ENCODE peak calls at places on chromosome X, in six cellular contexts. K is body of pancreas, C is AG10803, E is GM06990, N is choroid plexus epithelial cell, M is GM12865. G is an unnamed sample.

GRCh38 chrX:10360121-10360520 is 203.3 kb downstream of the CLCN4 start:
- DNase-seq in N (no peak), E (no peak), C (peak), M (no peak), K (no peak), G (no peak)

GRCh38 chrX:128759177-128759576 is 707.0 kb upstream of the ACTRT1 start:
- DNase-seq in K (no peak), E (no peak), M (no peak), N (no peak), C (no peak), G (no peak)

GRCh38 chrX:117843749-117844148 is 272.9 kb downstream of the KLHL13 start:
- DNase-seq in C (no peak), N (no peak), K (no peak), M (no peak), E (no peak), G (no peak)

GRCh38 chrX:118261136-118261535 is 84.8 kb upstream of the WDR44 start:
- DNase-seq in N (no peak), C (no peak), E (no peak), M (no peak), K (no peak), G (no peak)

GRCh38 chrX:15549189-15550012 is 48.8 kb downstream of the BMX start:
- DNase-seq in N (no peak), C (no peak), E (no peak), K (no peak), M (no peak), G (no peak)

GRCh38 chrX:8067754-8068469 is 103.2 kb downstream of the VCX2 start:
- DNase-seq in C (no peak), N (no peak), K (no peak), E (no peak), M (no peak), G (no peak)

GRCh38 chrX:70476934-70477733 is 32.5 kb downstream of the DLG3 start:
- DNase-seq in M (no peak), C (peak), K (peak), E (no peak), N (peak), G (no peak)

GRCh38 chrX:135516376-135516775 is 4.1 kb upstream of the INTS6L start:
- DNase-seq in C (no peak), M (no peak), E (no peak), N (no peak), K (no peak), G (peak)

GRCh38 chrX:105013719-105014118 is 206.8 kb downstream of the TEX13A start:
- DNase-seq in K (no peak), C (no peak), N (no peak), M (no peak), E (no peak), G (no peak)

DNA sequence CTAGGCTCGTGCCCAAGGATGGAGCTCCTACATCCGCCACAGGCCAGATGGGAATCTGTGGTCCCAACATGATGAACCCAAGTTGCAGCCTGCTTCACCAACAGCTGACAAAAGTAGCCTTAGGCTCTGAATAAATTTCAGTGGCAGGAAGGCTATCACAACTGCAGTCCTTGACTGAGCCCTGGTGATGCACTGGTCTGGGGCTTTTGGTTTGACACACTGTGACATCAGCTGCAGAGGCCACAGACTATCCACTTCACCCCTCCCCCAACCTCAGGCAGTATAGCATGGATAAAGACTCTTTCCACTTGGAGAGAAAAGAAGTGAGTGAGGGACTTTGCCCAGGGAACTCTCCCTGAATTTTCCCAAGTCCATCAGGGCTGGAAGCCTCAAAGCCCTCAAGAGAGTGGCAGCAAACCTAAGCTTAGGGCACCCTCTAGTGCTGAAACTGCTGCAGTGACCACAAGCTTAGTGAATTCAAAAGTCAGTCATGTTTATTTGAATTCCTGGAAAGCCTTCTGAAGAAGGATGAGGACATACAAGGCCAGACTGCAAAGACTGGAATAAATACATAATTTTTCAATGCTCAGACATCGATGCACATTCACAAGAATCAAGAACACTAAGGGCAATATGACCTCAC is 135.0 kb upstream of the TENT5D start:
- DNase-seq in M (peak), E (no peak), N (no peak), K (peak), C (peak), G (no peak)
- TF ChIP-seq CTCF in M (peak), E (peak), N (no peak), K (no peak), C (peak), G (peak)

GRCh38 chrX:103488332-103488731 is 31.0 kb downstream of the RAB40A start:
- DNase-seq in K (no peak), N (no peak), C (no peak), E (no peak), M (no peak), G (no peak)
- TF ChIP-seq CTCF in K (no peak), N (peak), C (peak), E (peak), M (no peak), G (no peak)

DNA sequence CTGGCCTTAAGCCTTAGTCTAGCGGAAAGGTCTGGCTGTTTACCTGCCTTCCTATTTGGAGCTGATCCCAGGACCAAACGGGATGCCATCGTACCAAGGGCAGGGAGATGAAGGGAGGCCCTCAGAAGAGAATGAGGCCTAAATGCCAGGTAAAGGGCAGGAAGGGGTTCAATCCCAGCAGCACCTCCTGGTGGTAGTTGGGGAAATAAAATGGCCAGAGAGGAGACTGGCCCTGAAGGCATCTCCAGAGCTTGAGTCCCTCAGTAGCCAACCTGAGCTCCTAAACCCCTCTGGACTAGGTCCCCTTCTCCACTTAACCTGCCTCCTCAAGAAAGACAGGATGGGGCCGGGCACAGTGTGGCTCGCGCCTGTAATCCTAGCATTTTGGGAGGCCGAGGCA is 53.7 kb downstream of the KDM5C start:
- DNase-seq in N (no peak), M (no peak), K (no peak), C (no peak), E (no peak), G (no peak)
- TF ChIP-seq CTCF in N (no peak), M (no peak), K (no peak), C (no peak), E (peak), G (no peak)

GRCh38 chrX:103741879-103742278 is 31.2 kb downstream of the TMEM31 start:
- DNase-seq in K (no peak), C (peak), M (no peak), E (no peak), N (no peak), G (no peak)

GRCh38 chrX:103742339-103742738 is 31.6 kb downstream of the TMEM31 start:
- DNase-seq in M (no peak), N (no peak), C (no peak), E (no peak), K (no peak), G (no peak)

DNA sequence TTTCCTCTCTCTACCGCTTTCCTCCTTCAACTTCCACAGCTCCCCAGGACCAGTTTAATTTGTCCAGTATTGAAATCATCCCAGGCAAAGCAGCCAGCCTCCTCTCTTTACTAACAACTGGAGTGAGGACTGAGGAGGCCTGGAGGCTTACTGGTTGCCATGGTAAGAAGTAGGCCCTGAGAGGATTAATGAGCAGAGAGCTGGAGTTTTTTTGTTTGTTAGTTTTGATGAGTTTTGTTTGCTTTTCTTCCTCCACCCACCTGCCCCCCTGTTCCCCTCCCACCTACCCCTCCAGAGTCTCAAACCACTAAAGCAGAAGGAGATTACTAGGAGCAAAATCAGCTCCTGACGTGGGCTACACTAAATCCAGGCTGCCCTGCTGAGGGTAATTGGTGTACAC is 29.4 kb upstream of the PLP1 start:
- DNase-seq in E (no peak), K (no peak), N (no peak), C (no peak), M (no peak), G (no peak)
- TF ChIP-seq CTCF in E (no peak), K (no peak), N (no peak), C (no peak), M (no peak), G (no peak)

GRCh38 chrX:114800719-114801118 is 216.7 kb downstream of the IL13RA2 start:
- DNase-seq in C (peak), E (no peak), K (no peak), N (peak), M (no peak), G (no peak)

GRCh38 chrX:114798902-114799301 is 215.0 kb downstream of the HTR2C start:
- DNase-seq in N (peak), K (no peak), M (no peak), C (peak), E (no peak), G (no peak)

GRCh38 chrX:114797494-114797893 is 213.6 kb downstream of the HTR2C start:
- DNase-seq in E (no peak), K (no peak), M (no peak), C (peak), N (no peak), G (no peak)
- TF ChIP-seq CTCF in E (no peak), K (no peak), M (no peak), C (no peak), N (no peak), G (no peak)

DNA sequence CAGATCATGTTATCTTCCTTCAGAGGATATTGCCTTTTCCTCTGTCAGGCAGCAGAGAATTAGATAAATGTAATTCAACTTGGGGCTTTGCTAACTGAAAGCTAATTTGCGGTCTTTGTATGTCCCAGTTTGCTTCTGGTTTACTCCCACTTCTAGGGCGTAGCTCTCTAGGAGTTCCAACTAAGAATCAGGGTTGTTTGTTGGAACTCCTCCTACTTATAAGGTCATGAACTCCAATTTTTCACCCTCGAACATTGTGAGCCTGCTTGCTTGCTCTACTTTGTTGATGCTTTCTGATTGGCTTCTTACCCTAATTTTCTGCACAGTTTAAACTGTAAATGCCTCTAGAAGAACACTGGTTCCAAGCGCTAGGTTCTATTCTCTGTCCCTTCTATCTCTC is 66.1 kb downstream of the FMR1NB start:
- DNase-seq in K (no peak), N (no peak), M (no peak), C (no peak), E (no peak), G (no peak)
- TF ChIP-seq CTCF in K (no peak), N (no peak), M (no peak), C (no peak), E (no peak), G (no peak)

DNA sequence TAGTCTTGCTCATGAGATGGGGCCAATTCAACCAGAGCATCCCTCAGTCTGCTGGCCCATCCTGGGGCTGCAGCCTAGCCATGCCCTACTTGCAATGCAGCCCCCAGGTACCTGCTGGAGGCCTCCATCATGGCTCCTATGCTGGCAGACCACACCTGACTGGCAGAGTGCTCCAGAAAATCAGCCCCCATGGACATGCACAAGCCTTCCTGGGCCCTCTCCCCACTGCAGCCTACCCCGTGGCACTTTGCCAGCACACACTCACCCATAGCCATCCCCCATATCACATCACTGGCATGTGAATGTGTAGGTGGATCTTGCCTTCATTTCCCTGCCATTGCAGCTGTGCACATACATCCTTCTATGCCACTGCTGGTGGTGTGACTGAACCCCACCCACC is 381.8 kb downstream of the UBE2NL start:
- DNase-seq in C (no peak), M (no peak), E (no peak), K (no peak), N (no peak), G (no peak)
- TF ChIP-seq CTCF in C (no peak), M (no peak), E (no peak), K (no peak), N (no peak), G (no peak)